ENCODE peak calls at places on chromosomes 5 and 9, in nine cellular contexts. U is D341Med; A is AG08395; E is stimulated activated CD4-positive, alpha-beta T cell treated with anti-CD3 and anti-CD28 coated beads, TNF-alpha, amount 100 ng/mL, for 1 hour; Z is activated CD8-positive, alpha-beta memory T cell treated with anti-CD3 and anti-CD28 coated beads, Interleukin-2, amount 50 U/mL, for 4 hours; R is stimulated activated CD8-positive, alpha-beta memory T cell treated with anti-CD3 and anti-CD28 coated beads, Interleukin-15, amount 100 ng/mL, for 4 hours; I is colonic mucosa; P is RWPE1; F is omental fat pad. D is an unnamed sample.

GRCh38 chr9:37187713-37188439 is 67.5 kb downstream of the ZCCHC7 start:
- DNase-seq in A (peak; percentile 3), I (no peak), P (no peak), R (no peak), Z (no peak), E (no peak), U (no peak), F (no peak), D (peak; percentile 61)

GRCh38 chr5:56487528-56488115 is 254.5 kb upstream of the ANKRD55 start:
- DNase-seq in Z (no peak), I (no peak), A (no peak), F (no peak), R (no peak), E (no peak), U (no peak), P (no peak), D (no peak)

GRCh38 chr9:16214677-16215076 is 655.8 kb downstream of the BNC2 start:
- DNase-seq in F (no peak), R (no peak), U (no peak), A (no peak), P (no peak), Z (no peak), E (no peak), I (no peak), D (no peak)

GRCh38 chr9:101093620-101094019 is 65.1 kb downstream of the PLPPR1 start:
- DNase-seq in P (peak; percentile 24), E (no peak), A (no peak), I (no peak), Z (no peak), F (no peak), U (no peak), R (no peak), D (peak; percentile 74)

GRCh38 chr5:78555870-78556269 is 92.7 kb downstream of the LHFPL2 start:
- DNase-seq in A (no peak), P (no peak), U (no peak), I (no peak), R (no peak), E (no peak), F (no peak), Z (no peak), D (no peak)

GRCh38 chr5:17229308-17229707 is 11.9 kb downstream of the BASP1 start:
- DNase-seq in I (no peak), F (no peak), E (no peak), R (no peak), Z (no peak), U (no peak), P (no peak), A (no peak), D (no peak)

GRCh38 chr5:172065431-172066065 is 59.1 kb upstream of the FBXW11 start:
- DNase-seq in U (no peak), Z (no peak), P (no peak), R (no peak), E (no peak), I (no peak), A (no peak), F (no peak), D (no peak)

GRCh38 chr9:75181748-75182147 is 93.4 kb downstream of the OSTF1 start:
- DNase-seq in P (peak; percentile 90), A (no peak), Z (no peak), U (no peak), I (no peak), E (no peak), F (no peak), R (no peak), D (peak; percentile 47)

GRCh38 chr9:106310782-106311181 is 552.2 kb upstream of the ZNF462 start:
- DNase-seq in E (no peak), Z (no peak), I (no peak), U (no peak), R (no peak), A (no peak), P (no peak), F (no peak), D (peak; percentile 19)

GRCh38 chr5:139388198-139388821 is 1.4 kb downstream of the MZB1 start:
- DNase-seq in Z (no peak), R (no peak), E (no peak), A (peak; percentile 58), P (no peak), F (no peak), U (no peak), I (peak; percentile 89), D (no peak)

GRCh38 chr9:70479880-70480291 is 65.4 kb upstream of the KLF9 start:
- DNase-seq in A (peak; percentile 29), Z (no peak), E (no peak), F (no peak), R (no peak), U (peak; percentile 28), I (peak; percentile 53), P (peak; percentile 50), D (no peak)

GRCh38 chr5:180436936-180437335 is 57.2 kb upstream of the CNOT6 start:
- DNase-seq in A (no peak), I (no peak), E (no peak), P (no peak), F (no peak), U (no peak), R (no peak), Z (no peak), D (no peak)

GRCh38 chr5:9540791-9541190 is 5.1 kb downstream of the SEMA5A start:
- DNase-seq in Z (no peak), U (no peak), E (no peak), I (no peak), P (no peak), R (no peak), F (no peak), A (no peak), D (peak; percentile 41)

GRCh38 chr9:81529556-81530193 is 159.7 kb downstream of the TLE1 start:
- DNase-seq in F (no peak), E (no peak), P (peak; percentile 88), Z (no peak), R (no peak), A (peak; percentile 34), U (no peak), I (no peak), D (peak; percentile 65)

GRCh38 chr9:108996653-108997052 is 16.6 kb downstream of the CTNNAL1 start:
- DNase-seq in U (no peak), E (no peak), P (no peak), R (no peak), A (no peak), Z (no peak), F (no peak), I (no peak), D (no peak)

GRCh38 chr5:80184235-80185023 is 71.4 kb downstream of the SERINC5 start:
- DNase-seq in R (no peak), F (no peak), E (no peak), Z (no peak), P (peak; percentile 34), U (peak; percentile 41), I (peak; percentile 87), A (no peak), D (no peak)

GRCh38 chr5:170565077-170565476 is 61.3 kb downstream of the KCNIP1 start:
- DNase-seq in Z (no peak), P (no peak), E (no peak), R (no peak), A (no peak), I (no peak), F (no peak), U (no peak), D (no peak)

GRCh38 chr5:40791715-40792139 is 6.4 kb downstream of the PRKAA1 start:
- DNase-seq in A (no peak), E (no peak), I (no peak), P (no peak), U (no peak), R (no peak), Z (no peak), F (no peak), D (no peak)

GRCh38 chr5:169471021-169471420 is 112.6 kb upstream of the SPDL1 start:
- DNase-seq in Z (no peak), E (no peak), R (no peak), A (no peak), F (no peak), P (no peak), I (no peak), U (no peak), D (no peak)

GRCh38 chr5:175922192-175922885 is 45.8 kb downstream of the THOC3 start:
- DNase-seq in F (no peak), Z (no peak), R (no peak), A (peak; percentile 96), I (no peak), E (no peak), U (peak; percentile 6), P (peak; percentile 53), D (peak; percentile 89)

GRCh38 chr5:170463426-170463825 is 40.4 kb upstream of the KCNIP1 start:
- DNase-seq in A (no peak), Z (no peak), R (no peak), E (no peak), P (no peak), I (no peak), U (no peak), F (no peak), D (no peak)